ENCODE peak calls at places on chromosomes 7 and 10, in six cellular contexts. D is stimulated activated CD4-positive, alpha-beta T cell treated with anti-CD3 and anti-CD28 coated beads, Interleukin-4, amount 100 ng/mL, for 1 hour; O is GM06990; P is cardiac fibroblast; M is lung microvascular endothelial cell; W is NCI-H524 treated with DMSO at 0.1 percent for 48 hours. Z is an unnamed sample.

GRCh38 chr7:1388936-1389335 is 70.3 kb downstream of the MICALL2 start:
- DNase-seq in O (no peak), D (no peak), M (no peak), P (no peak), W (no peak), Z (no peak)

GRCh38 chr10:105691811-105692210 is 1050.7 kb downstream of the SORCS3 start:
- DNase-seq in P (no peak), D (no peak), M (no peak), W (no peak), O (no peak), Z (no peak)

GRCh38 chr7:5630670-5631069 is 150.8 kb downstream of the RNF216 start:
- DNase-seq in D (peak), M (no peak), W (no peak), P (no peak), O (no peak), Z (no peak)

GRCh38 chr10:100490531-100490930 is 27.7 kb downstream of the WNT8B start:
- DNase-seq in W (no peak), P (no peak), O (no peak), D (no peak), M (no peak), Z (no peak)

GRCh38 chr10:30999084-30999712 is 32.5 kb downstream of the ZNF438 start:
- DNase-seq in D (no peak), O (no peak), W (no peak), M (peak), P (peak), Z (no peak)

GRCh38 chr10:51896849-51897248 is 197.5 kb upstream of the CSTF2T start:
- DNase-seq in W (no peak), D (no peak), O (no peak), P (peak), M (no peak), Z (no peak)

GRCh38 chr7:113321201-113321600 is 202.8 kb upstream of the SMIM30 start:
- DNase-seq in M (no peak), W (no peak), D (no peak), O (no peak), P (peak), Z (no peak)

GRCh38 chr10:76244061-76244686 is 812.8 kb downstream of the LRMDA start:
- DNase-seq in D (no peak), O (no peak), M (no peak), W (no peak), P (peak), Z (no peak)

GRCh38 chr10:104303594-104304178 is 34.6 kb downstream of the ITPRIP start:
- DNase-seq in O (no peak), D (no peak), M (peak), P (no peak), W (no peak), Z (no peak)

GRCh38 chr10:117688358-117688757 is 145.8 kb downstream of the EMX2 start:
- DNase-seq in W (no peak), P (no peak), M (no peak), O (no peak), D (no peak), Z (no peak)

GRCh38 chr10:88181902-88182671 is 318.7 kb downstream of the PTEN start:
- DNase-seq in O (peak), W (no peak), M (no peak), P (no peak), D (no peak), Z (no peak)

GRCh38 chr10:132927824-132928223 is 14.5 kb downstream of the CFAP46 start:
- DNase-seq in P (no peak), D (no peak), M (no peak), W (no peak), O (no peak), Z (no peak)

GRCh38 chr7:8325067-8325466 is 63.1 kb upstream of the ICA1 start:
- DNase-seq in O (no peak), W (no peak), D (no peak), P (no peak), M (no peak), Z (no peak)

GRCh38 chr10:20990604-20991003 is 93.5 kb upstream of the NEBL start:
- DNase-seq in D (no peak), O (no peak), P (peak), W (no peak), M (peak), Z (no peak)

GRCh38 chr10:115001506-115002381 is 63.7 kb downstream of the TRUB1 start:
- DNase-seq in M (peak), W (no peak), O (peak), D (no peak), P (peak), Z (no peak)

GRCh38 chr10:118562877-118563276 is 32.6 kb downstream of the PRLHR start:
- DNase-seq in O (no peak), W (no peak), P (no peak), D (no peak), M (no peak), Z (no peak)

GRCh38 chr7:153628825-153629224 is 423.4 kb upstream of the DPP6 start:
- DNase-seq in D (no peak), W (no peak), P (no peak), O (no peak), M (no peak), Z (no peak)

GRCh38 chr7:91784469-91784868 is 96.0 kb downstream of the MTERF1 start:
- DNase-seq in O (no peak), P (peak), D (no peak), W (peak), M (peak), Z (no peak)

GRCh38 chr10:30786131-30786530 is 156.6 kb upstream of the LYZL2 start:
- DNase-seq in P (peak), D (no peak), W (no peak), M (peak), O (no peak), Z (no peak)

GRCh38 chr10:6321880-6322279 is 119.1 kb downstream of the PFKFB3 start:
- DNase-seq in M (peak), W (no peak), O (no peak), P (peak), D (no peak), Z (no peak)